ENCODE peak calls at places on chromosomes 1 and 21, in eight cellular contexts. I, S, G, U, Q, E, K and B are unnamed samples.
A peak's percentile ranks its signal among the peaks of the same experiment; 100 is the strongest.

GRCh38 chr1:20100632-20101355 is 18.5 kb downstream of the PLA2G2D start:
- DNase-seq in I (no peak), Q (peak; percentile 14), G (no peak), S (peak; percentile 58), U (peak; percentile 25), E (peak; percentile 19), K (peak; percentile 45), B (no peak)

GRCh38 chr1:33392639-33393038 is 38.3 kb downstream of the PHC2 start:
- DNase-seq in S (no peak), K (peak; percentile 67), G (no peak), E (no peak), Q (no peak), U (no peak), I (no peak), B (no peak)

GRCh38 chr21:44891631-44892031 is 18.1 kb upstream of the PTTG1IP start:
- DNase-seq in Q (no peak), U (no peak), S (no peak), I (no peak), K (no peak), G (no peak), E (no peak), B (no peak)

GRCh38 chr1:11051781-11052510 is 4.9 kb upstream of the MASP2 start:
- DNase-seq in I (no peak), E (no peak), Q (no peak), G (no peak), S (no peak), U (no peak), K (peak; percentile 33), B (no peak)

GRCh38 chr1:17837631-17838030 is 82.5 kb downstream of the ACTL8 start:
- DNase-seq in I (no peak), U (no peak), G (no peak), K (no peak), S (no peak), Q (no peak), E (no peak), B (no peak)

GRCh38 chr1:240030236-240030635 is 61.4 kb upstream of the FMN2 start:
- DNase-seq in E (no peak), U (no peak), Q (no peak), G (no peak), I (no peak), K (peak; percentile 79), S (no peak), B (no peak)

GRCh38 chr1:244545511-244545910 is 84.4 kb downstream of the CATSPERE start:
- DNase-seq in U (no peak), Q (no peak), S (no peak), I (no peak), E (no peak), K (peak; percentile 20), G (no peak), B (no peak)

GRCh38 chr1:175094626-175095025 is 27.0 kb downstream of the TNN start:
- DNase-seq in E (no peak), Q (no peak), I (no peak), S (no peak), U (no peak), K (no peak), G (no peak), B (no peak)

GRCh38 chr1:2269922-2270259 is 41.8 kb downstream of the SKI start:
- DNase-seq in S (no peak), G (no peak), U (no peak), K (no peak), Q (no peak), E (no peak), I (no peak), B (no peak)

GRCh38 chr1:145992502-145992936 is 3.9 kb downstream of the TXNIP start:
- DNase-seq in E (no peak), I (no peak), U (no peak), Q (no peak), S (no peak), K (no peak), G (no peak), B (no peak)